ENCODE peak calls at places on chromosomes 11 and 22, in four cellular contexts. F, H, W and T are unnamed samples.

GRCh38 chr22:21643533-21644357 is 1.6 kb downstream of the SDF2L1 start:
- DNase-seq in W (no peak), H (no peak), F (no peak), T (no peak)

GRCh38 chr11:75421902-75422247 is 11.1 kb downstream of the KLHL35 start:
- DNase-seq in H (no peak), W (no peak), F (no peak), T (no peak)

GRCh38 chr22:47850644-47851151 is 1088.2 kb downstream of the TBC1D22A start:
- DNase-seq in H (peak; percentile 60), W (no peak), F (no peak), T (no peak)

GRCh38 chr11:33691051-33691864 is 9.4 kb downstream of the C11orf91 start:
- DNase-seq in F (no peak), H (peak; percentile 92), W (no peak), T (no peak)

GRCh38 chr11:2221591-2221990 is 48.8 kb downstream of the ASCL2 start:
- DNase-seq in H (no peak), W (no peak), F (no peak), T (no peak)

GRCh38 chr11:12185914-12186313 is 75.5 kb downstream of the MICAL2 start:
- DNase-seq in W (no peak), F (no peak), H (no peak), T (no peak)

GRCh38 chr11:123258877-123259276 is 63.8 kb upstream of the CLMP start:
- DNase-seq in W (no peak), H (no peak), F (no peak), T (no peak)

GRCh38 chr22:42366815-42367581 is 65.2 kb downstream of the NFAM1 start:
- DNase-seq in W (no peak), F (no peak), H (no peak), T (no peak)

GRCh38 chr11:64568041-64568571 is 22.9 kb upstream of the SLC22A12 start:
- DNase-seq in W (no peak), H (peak; percentile 45), F (no peak), T (no peak)

GRCh38 chr11:44456544-44457270 is 108.8 kb upstream of the CD82 start:
- DNase-seq in F (no peak), W (no peak), H (peak; percentile 57), T (no peak)

GRCh38 chr11:15793032-15793996 is 563.0 kb downstream of the SOX6 start:
- DNase-seq in H (no peak), F (no peak), W (no peak), T (no peak)

GRCh38 chr22:35569916-35570315 is 29.3 kb downstream of the RASD2 start:
- DNase-seq in W (no peak), H (no peak), F (no peak), T (no peak)

GRCh38 chr11:36249271-36249670 is 40.0 kb downstream of the COMMD9 start:
- DNase-seq in H (peak; percentile 47), W (no peak), F (no peak), T (no peak)

GRCh38 chr11:31412946-31413345 is 43.3 kb downstream of the DNAJC24 start:
- DNase-seq in F (no peak), H (no peak), W (no peak), T (no peak)

GRCh38 chr11:67484847-67485311 is 2.1 kb downstream of the AIP start:
- DNase-seq in F (peak; percentile 61), W (no peak), H (no peak), T (no peak)

GRCh38 chr22:24950272-24950902 is 2.1 kb upstream of the KIAA1671 start:
- DNase-seq in H (peak; percentile 69), F (no peak), W (no peak), T (no peak)

GRCh38 chr22:19984201-19984753 is 32.3 kb downstream of the ARVCF start:
- DNase-seq in H (peak; percentile 90), W (no peak), F (no peak), T (peak; percentile 64)

GRCh38 chr11:17280494-17281127 is 4.1 kb downstream of the NUCB2 start:
- DNase-seq in F (no peak), H (no peak), W (no peak), T (no peak)

GRCh38 chr11:120128392-120129172 is 9.3 kb downstream of the TRIM29 start:
- DNase-seq in W (peak; percentile 60), H (no peak), F (no peak), T (no peak)

GRCh38 chr11:9771126-9771624 is 107.3 kb downstream of the SWAP70 start:
- DNase-seq in W (no peak), F (no peak), H (no peak), T (no peak)

GRCh38 chr11:44793350-44794090 is 66.8 kb downstream of the TSPAN18 start:
- DNase-seq in W (no peak), F (no peak), H (no peak), T (no peak)